ENCODE peak calls at places on chromosomes 6 and 20, in seven cellular contexts. Q, P, K, V, W, X and N are unnamed samples.

GRCh38 chr20:19074828-19075516 is 137.5 kb upstream of the SLC24A3 start:
- DNase-seq in Q (no peak), X (no peak), P (no peak), W (no peak), V (no peak), K (no peak), N (peak; percentile 52)

GRCh38 chr6:111238464-111239119 is 151.3 kb downstream of the SLC16A10 start:
- DNase-seq in V (peak; percentile 45), X (peak; percentile 70), P (peak; percentile 78), Q (no peak), W (no peak), K (no peak), N (peak; percentile 63)

GRCh38 chr20:52035977-52036376 is 155.6 kb downstream of the ZFP64 start:
- DNase-seq in V (no peak), P (no peak), Q (no peak), W (no peak), X (no peak), K (no peak), N (peak; percentile 38)

GRCh38 chr6:72525821-72526550 is 95.9 kb upstream of the KCNQ5 start:
- DNase-seq in K (no peak), X (peak; percentile 7), W (no peak), Q (no peak), V (no peak), P (no peak), N (no peak)

GRCh38 chr6:106128981-106129761 is 43.0 kb downstream of the PRDM1 start:
- DNase-seq in W (no peak), V (peak; percentile 60), X (peak; percentile 97), Q (peak; percentile 47), P (peak; percentile 82), K (no peak), N (peak; percentile 55)

GRCh38 chr20:48733296-48733790 is 94.5 kb downstream of the PREX1 start:
- DNase-seq in P (no peak), Q (no peak), X (peak; percentile 8), K (no peak), W (no peak), V (no peak), N (peak; percentile 8)

GRCh38 chr6:81749704-81750103 is 2.8 kb downstream of the TENT5A start:
- DNase-seq in X (peak; percentile 16), W (peak; percentile 49), K (no peak), Q (no peak), V (no peak), P (peak; percentile 64), N (no peak)

GRCh38 chr20:32965581-32966373 is 38.5 kb downstream of the SUN5 start:
- DNase-seq in V (no peak), K (no peak), W (no peak), P (no peak), Q (no peak), X (no peak), N (no peak)

GRCh38 chr6:44012078-44012493 is 115.2 kb downstream of the MRPL14 start:
- DNase-seq in V (peak; percentile 98), K (no peak), W (no peak), Q (no peak), X (peak; percentile 91), P (peak; percentile 100), N (peak; percentile 98)

GRCh38 chr6:116370717-116371383 is at the start of gene DSE:
- DNase-seq in W (peak; percentile 86), P (peak; percentile 77), Q (peak; percentile 78), V (peak; percentile 92), X (peak; percentile 73), K (peak; percentile 59), N (peak; percentile 84)

GRCh38 chr6:85143686-85144085 is 306.2 kb upstream of the NT5E start:
- DNase-seq in K (no peak), X (no peak), P (no peak), W (no peak), V (no peak), Q (no peak), N (no peak)

GRCh38 chr20:37349517-37350491 is 3.9 kb downstream of the SRC start:
- DNase-seq in V (no peak), Q (no peak), X (no peak), W (no peak), K (no peak), P (peak; percentile 52), N (no peak)

GRCh38 chr20:31712112-31712553 is 10.5 kb downstream of the BCL2L1 start:
- DNase-seq in Q (no peak), K (no peak), P (no peak), V (no peak), W (peak; percentile 73), X (no peak), N (peak; percentile 28)

GRCh38 chr6:25410102-25410501 is 130.9 kb downstream of the CARMIL1 start:
- DNase-seq in Q (no peak), V (no peak), X (no peak), P (no peak), K (no peak), W (no peak), N (no peak)

GRCh38 chr20:15642676-15643075 is 930.6 kb downstream of the KIF16B start:
- DNase-seq in X (peak; percentile 30), P (peak; percentile 18), K (no peak), V (no peak), Q (no peak), W (no peak), N (no peak)

GRCh38 chr6:23111984-23112383 is 542.6 kb downstream of the HDGFL1 start:
- DNase-seq in Q (no peak), X (peak; percentile 43), K (no peak), W (no peak), V (no peak), P (peak; percentile 30), N (no peak)

GRCh38 chr20:3743251-3743650 is 10.8 kb downstream of the HSPA12B start:
- DNase-seq in W (no peak), X (no peak), P (no peak), V (no peak), K (no peak), Q (no peak), N (no peak)

GRCh38 chr6:43798688-43799444 is 28.9 kb downstream of the VEGFA start:
- DNase-seq in P (peak; percentile 86), X (peak; percentile 84), W (peak; percentile 75), V (peak; percentile 85), Q (peak; percentile 90), K (no peak), N (peak; percentile 91)

DNA sequence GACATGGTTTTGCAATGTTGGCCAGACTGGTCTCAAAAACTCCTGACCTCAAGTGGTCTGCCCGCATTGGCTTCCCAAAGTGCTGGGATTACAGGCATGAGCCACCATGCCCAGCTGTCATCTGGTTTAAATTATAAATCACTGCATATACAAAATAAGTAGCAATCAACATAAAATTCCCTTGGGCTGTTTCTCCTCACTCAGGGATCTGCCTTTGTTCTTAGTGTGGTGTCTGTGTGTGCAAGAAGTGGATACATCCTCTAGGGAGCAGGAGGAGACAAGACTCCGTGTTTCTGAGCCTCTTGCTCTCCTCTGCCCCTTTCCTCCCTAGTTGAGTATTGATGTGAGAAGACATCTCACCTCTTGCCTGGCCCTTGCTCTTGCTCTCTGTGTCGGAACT is 65.2 kb upstream of the ADGRF4 start:
- DNase-seq in X (no peak), W (no peak), V (peak; percentile 29), P (peak; percentile 27), Q (no peak), K (no peak), N (peak; percentile 29)
- TF ChIP-seq CTCF in X (no peak), W (no peak), V (peak; percentile 29), P (peak; percentile 8), Q (no peak), K (no peak), N (no peak)

GRCh38 chr20:42041000-42041565 is 422.9 kb upstream of the CHD6 start:
- DNase-seq in Q (no peak), V (no peak), P (no peak), K (no peak), W (no peak), X (no peak), N (no peak)
- TF ChIP-seq CTCF in Q (no peak), V (no peak), P (no peak), K (peak; percentile 60), W (no peak), X (no peak), N (no peak)

GRCh38 chr6:10451828-10452509 is 37.1 kb upstream of the TFAP2A start:
- DNase-seq in K (no peak), W (no peak), X (no peak), P (peak; percentile 30), Q (no peak), V (peak; percentile 98), N (peak; percentile 99)

GRCh38 chr6:10446548-10446947 is 31.7 kb upstream of the TFAP2A start:
- DNase-seq in V (no peak), X (no peak), P (no peak), Q (no peak), K (no peak), W (no peak), N (no peak)

GRCh38 chr6:10453596-10453995 is 38.7 kb upstream of the TFAP2A start:
- DNase-seq in P (no peak), K (no peak), V (no peak), Q (no peak), X (no peak), W (no peak), N (no peak)

GRCh38 chr6:10449751-10450150 is 34.9 kb upstream of the TFAP2A start:
- DNase-seq in K (no peak), W (no peak), X (no peak), Q (no peak), P (no peak), V (no peak), N (no peak)

DNA sequence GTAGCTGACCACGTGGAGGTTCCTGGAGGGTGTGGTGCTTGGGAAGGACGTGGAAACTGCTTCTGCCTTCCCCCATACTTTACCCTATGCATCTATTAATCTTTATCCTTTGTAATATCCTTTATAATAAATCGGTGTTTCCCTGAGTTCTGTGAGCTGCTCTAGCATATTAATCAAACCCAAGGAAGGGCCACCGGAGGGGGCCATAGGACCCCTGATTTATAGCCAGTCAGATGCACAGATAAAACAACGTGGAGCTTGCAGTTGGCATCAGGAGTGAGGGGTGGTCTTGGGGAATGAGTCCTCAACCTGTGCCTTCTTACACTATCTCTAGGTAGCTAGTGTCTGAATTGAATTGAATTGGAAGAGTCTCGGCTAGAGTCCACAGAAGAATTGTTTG is 36.5 kb upstream of the TFAP2A start:
- DNase-seq in K (no peak), P (no peak), Q (no peak), X (no peak), W (no peak), V (no peak), N (no peak)
- TF ChIP-seq CTCF in K (no peak), P (no peak), Q (no peak), X (no peak), W (no peak), V (no peak), N (no peak)

GRCh38 chr6:69311888-69312287 is 484.9 kb downstream of the LMBRD1 start:
- DNase-seq in V (no peak), X (no peak), K (no peak), P (no peak), Q (no peak), W (no peak), N (no peak)
- TF ChIP-seq CTCF in V (no peak), X (no peak), K (no peak), P (no peak), Q (no peak), W (no peak), N (no peak)